ENCODE peak calls at places on chromosomes 7 and 10, in five cellular contexts. S, G, F, W and Y are unnamed samples.
A peak's percentile ranks its signal among the peaks of the same experiment; 100 is the strongest.

GRCh38 chr7:106866298-106867281 is 1.5 kb downstream of the PIK3CG start:
- DNase-seq in S (no peak), G (no peak), F (no peak), W (no peak), Y (no peak)

GRCh38 chr7:19290936-19291335 is 145.7 kb upstream of the FERD3L start:
- DNase-seq in S (peak; percentile 3), G (no peak), F (no peak), W (no peak), Y (no peak)

GRCh38 chr10:94349327-94349726 is 13.4 kb downstream of the NOC3L start:
- DNase-seq in S (no peak), G (no peak), F (no peak), W (no peak), Y (no peak)

GRCh38 chr10:7953447-7953846 is 101.0 kb upstream of the GATA3 start:
- DNase-seq in S (no peak), G (no peak), F (no peak), W (no peak), Y (no peak)

GRCh38 chr7:86199881-86200280 is 443.8 kb upstream of the GRM3 start:
- DNase-seq in S (no peak), G (no peak), F (no peak), W (no peak), Y (no peak)

GRCh38 chr7:106262268-106262881 is 22.4 kb downstream of the NAMPT start:
- DNase-seq in S (no peak), G (peak; percentile 44), F (no peak), W (no peak), Y (no peak)

GRCh38 chr7:150393325-150393724 is 14.2 kb downstream of the ZNF775 start:
- DNase-seq in S (no peak), G (no peak), F (no peak), W (no peak), Y (no peak)

GRCh38 chr10:91536101-91536500 is 96.8 kb downstream of the PPP1R3C start:
- DNase-seq in S (peak; percentile 72), G (peak; percentile 79), F (no peak), W (no peak), Y (no peak)

GRCh38 chr7:133044722-133045473 is 37.0 kb downstream of the CHCHD3 start:
- DNase-seq in S (no peak), G (no peak), F (no peak), W (no peak), Y (no peak)

GRCh38 chr10:59206204-59206720 is 29.8 kb downstream of the PHYHIPL start:
- DNase-seq in S (no peak), G (no peak), F (no peak), W (no peak), Y (no peak)

GRCh38 chr10:124827474-124827873 is 25.9 kb downstream of the ABRAXAS2 start:
- DNase-seq in S (peak; percentile 14), G (peak; percentile 70), F (no peak), W (peak; percentile 1), Y (no peak)

GRCh38 chr7:101164071-101164840 is 1.1 kb downstream of the VGF start:
- DNase-seq in S (peak; percentile 65), G (peak; percentile 83), F (no peak), W (no peak), Y (no peak)

GRCh38 chr10:11345224-11346054 is 266.0 kb downstream of the USP6NL start:
- DNase-seq in S (no peak), G (no peak), F (no peak), W (no peak), Y (peak; percentile 14)

GRCh38 chr7:107922891-107923290 is 31.9 kb downstream of the DLD start:
- DNase-seq in S (peak; percentile 33), G (no peak), F (no peak), W (no peak), Y (no peak)

GRCh38 chr10:26969145-26969926 is 108.6 kb upstream of the ABI1 start:
- DNase-seq in S (no peak), G (no peak), F (no peak), W (no peak), Y (no peak)

GRCh38 chr10:48582970-48583369 is 21.9 kb downstream of the ARHGAP22 start:
- DNase-seq in S (no peak), G (no peak), F (no peak), W (no peak), Y (no peak)

GRCh38 chr10:86823565-86823964 is 67.1 kb downstream of the BMPR1A start:
- DNase-seq in S (no peak), G (no peak), F (no peak), W (no peak), Y (no peak)

GRCh38 chr7:150811-151221 is 41.6 kb upstream of the FAM20C start:
- DNase-seq in S (no peak), G (no peak), F (no peak), W (no peak), Y (peak; percentile 31)

GRCh38 chr7:133853706-133854276 is 273.3 kb upstream of the LRGUK start:
- DNase-seq in S (peak; percentile 90), G (peak; percentile 82), F (peak; percentile 26), W (peak; percentile 72), Y (peak; percentile 89)

GRCh38 chr10:1203704-1204103 is 147.5 kb downstream of the WDR37 start:
- DNase-seq in S (no peak), G (no peak), F (no peak), W (no peak), Y (no peak)

DNA sequence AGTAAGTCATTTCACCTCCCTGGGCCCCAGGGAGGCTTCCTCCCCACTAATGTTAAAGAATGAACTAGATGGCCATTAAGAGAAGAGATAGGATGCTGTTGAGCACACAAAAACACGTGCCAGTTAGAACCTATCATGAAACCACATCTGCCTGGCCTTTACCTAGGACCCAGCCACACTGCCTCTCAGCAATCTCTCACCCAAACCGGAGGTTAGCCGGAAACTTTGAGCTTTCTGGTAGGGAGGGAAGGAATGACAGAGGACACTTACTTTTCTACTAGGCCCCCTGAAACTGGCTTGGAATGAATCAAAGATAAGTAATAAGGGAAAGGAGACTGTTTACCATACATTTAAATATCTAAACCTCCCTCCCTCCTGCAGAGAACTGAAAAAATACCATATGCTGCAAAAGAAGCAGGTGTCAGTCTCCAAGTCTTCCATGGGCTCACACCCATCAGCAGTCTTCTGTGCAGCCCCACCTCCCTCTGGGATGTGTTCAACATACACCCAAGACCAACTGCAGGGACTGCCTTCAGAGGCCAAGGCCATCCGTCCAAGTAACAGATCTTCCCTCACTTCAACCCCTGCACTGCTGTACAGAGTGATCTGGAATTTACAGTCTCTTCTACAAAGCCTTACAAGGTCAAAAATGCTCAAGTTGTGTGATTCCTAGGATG is 42.6 kb downstream of the SORBS1 start:
- DNase-seq in S (no peak), G (no peak), F (no peak), W (no peak), Y (no peak)
- H3K36me3 ChIP-seq in S (no peaks in the 10 kb centered on the region), G (no peaks in the 10 kb centered on the region), F (no peaks in the 10 kb centered on the region), W (no peaks in the 10 kb centered on the region), Y (no peaks in the 10 kb centered on the region)

DNA sequence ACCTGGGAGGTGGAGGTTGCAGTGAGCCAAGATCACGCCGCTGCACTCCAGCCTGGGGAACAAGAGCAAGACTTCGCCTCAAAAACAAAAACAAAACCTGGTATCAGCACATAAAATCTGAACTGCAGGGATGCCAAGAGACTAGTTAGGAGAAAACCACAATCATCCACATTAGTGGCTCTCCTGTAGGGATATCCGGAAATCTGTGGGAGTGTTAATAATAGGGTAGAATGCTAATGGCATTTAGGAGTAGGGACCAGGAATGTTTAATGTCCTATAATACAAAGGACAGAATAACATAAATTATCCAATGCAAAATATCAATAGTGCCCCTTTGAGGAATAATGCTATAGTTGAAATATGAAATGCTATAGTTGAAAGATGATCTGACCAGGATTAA is 24.3 kb downstream of the KIF5B start:
- DNase-seq in S (no peak), G (no peak), F (no peak), W (no peak), Y (no peak)
- H3K36me3 ChIP-seq in S (peaks cover 47% of the 10 kb centered on the region), G (peaks cover 100% of the 10 kb centered on the region), F (peaks cover 99% of the 10 kb centered on the region), W (peaks cover 90% of the 10 kb centered on the region), Y (peaks cover 1% of the 10 kb centered on the region)

DNA sequence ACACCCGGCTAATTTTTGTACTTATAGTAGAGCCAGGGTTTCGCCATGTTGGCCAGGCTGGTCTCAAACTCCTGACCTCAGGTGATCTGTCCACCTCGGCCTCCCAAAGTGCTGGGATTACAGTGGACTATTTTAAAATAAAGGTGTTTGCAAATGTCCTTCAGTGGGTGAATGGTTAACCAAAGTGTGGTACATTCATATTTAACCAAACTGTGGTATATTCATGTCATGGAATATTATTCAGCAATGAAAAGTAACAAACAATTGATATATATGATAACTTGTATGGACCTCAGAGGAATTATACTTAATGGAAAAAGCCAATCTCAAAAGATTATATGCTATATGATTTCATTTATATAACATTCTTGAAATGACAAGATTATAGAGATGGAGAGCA is 190.0 kb downstream of the CREB5 start:
- DNase-seq in S (no peak), G (no peak), F (no peak), W (no peak), Y (no peak)
- H3K36me3 ChIP-seq in S (no peaks in the 10 kb centered on the region), G (no peaks in the 10 kb centered on the region), F (no peaks in the 10 kb centered on the region), W (no peaks in the 10 kb centered on the region), Y (no peaks in the 10 kb centered on the region)

GRCh38 chr7:22292519-22292918 is 64.4 kb downstream of the RAPGEF5 start:
- DNase-seq in S (no peak), G (no peak), F (no peak), W (no peak), Y (no peak)

GRCh38 chr7:22296265-22296566 is 60.7 kb downstream of the RAPGEF5 start:
- DNase-seq in S (no peak), G (no peak), F (no peak), W (no peak), Y (no peak)

GRCh38 chr7:22291979-22292378 is 65.0 kb downstream of the RAPGEF5 start:
- DNase-seq in S (no peak), G (no peak), F (no peak), W (no peak), Y (no peak)

GRCh38 chr7:22296916-22297315 is 60.0 kb downstream of the RAPGEF5 start:
- DNase-seq in S (no peak), G (peak; percentile 7), F (no peak), W (no peak), Y (no peak)

GRCh38 chr7:22295402-22296264 is 61.3 kb downstream of the RAPGEF5 start:
- DNase-seq in S (no peak), G (no peak), F (no peak), W (no peak), Y (no peak)
- H3K36me3 ChIP-seq in S (no peaks in the 10 kb centered on the region), G (no peaks in the 10 kb centered on the region), F (no peaks in the 10 kb centered on the region), W (no peaks in the 10 kb centered on the region), Y (no peaks in the 10 kb centered on the region)

DNA sequence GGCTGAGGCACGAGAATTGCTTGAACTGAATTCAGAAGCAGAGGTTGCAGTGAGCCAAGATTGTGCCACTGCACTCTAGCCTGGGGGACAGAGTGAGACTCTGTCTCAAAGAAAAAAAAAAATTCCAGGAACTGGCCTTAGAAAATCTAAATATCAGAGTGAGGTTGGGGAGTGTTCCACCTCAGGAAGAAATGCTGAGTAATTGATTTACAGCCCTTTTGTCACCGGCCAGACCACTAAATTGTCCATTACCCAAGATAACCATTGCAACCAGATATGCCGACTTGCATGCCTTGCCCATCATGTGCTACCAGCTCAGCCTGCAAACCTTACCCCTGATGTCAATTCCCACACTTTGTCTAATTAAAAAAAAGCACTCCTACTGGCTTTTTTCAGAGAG is 42.4 kb downstream of the CRCP start:
- DNase-seq in S (no peak), G (no peak), F (no peak), W (no peak), Y (peak; percentile 67)
- H3K36me3 ChIP-seq in S (peaks cover 23% of the 10 kb centered on the region), G (peaks cover 39% of the 10 kb centered on the region), F (peaks cover 63% of the 10 kb centered on the region), W (peaks cover 6% of the 10 kb centered on the region), Y (no peaks in the 10 kb centered on the region)

GRCh38 chr10:3148994-3149393 is 23.6 kb downstream of the PITRM1 start:
- DNase-seq in S (no peak), G (no peak), F (no peak), W (no peak), Y (no peak)
- H3K36me3 ChIP-seq in S (peaks cover 73% of the 10 kb centered on the region), G (peaks cover 100% of the 10 kb centered on the region), F (peaks cover 96% of the 10 kb centered on the region), W (peaks cover 89% of the 10 kb centered on the region), Y (peaks cover 3% of the 10 kb centered on the region)